ENCODE peak calls at places on chromosomes 3 and 15, in nine cellular contexts. One of them, this sample, is unnamed.

GRCh38 chr3:107201146-107201545 is 176.1 kb upstream of the CCDC54 start:
- DNase-seq in memory B cell: no peak
- DNase-seq in NCI-H2081: no peak
- DNase-seq in AG09309: no peak
- DNase-seq in H9: no peak
- DNase-seq in DMS79 treated with DMSO at 0.1 percent for 48 hours: no peak
- DNase-seq in NCI-H1930: no peak
- DNase-seq in GM23248: no peak
- DNase-seq in small intestine: no peak
- DNase-seq in this sample: no peak

GRCh38 chr15:92277776-92278175 is 115.9 kb upstream of the ST8SIA2 start:
- DNase-seq in NCI-H2081: peak
- DNase-seq in NCI-H1930: no peak
- DNase-seq in memory B cell: no peak
- DNase-seq in small intestine: peak
- DNase-seq in H9: peak
- DNase-seq in AG09309: peak
- DNase-seq in DMS79 treated with DMSO at 0.1 percent for 48 hours: no peak
- DNase-seq in GM23248: peak
- DNase-seq in this sample: no peak

GRCh38 chr3:43030162-43030935 is 51.2 kb downstream of the GASK1A start:
- DNase-seq in small intestine: no peak
- DNase-seq in NCI-H1930: no peak
- DNase-seq in DMS79 treated with DMSO at 0.1 percent for 48 hours: no peak
- DNase-seq in NCI-H2081: no peak
- DNase-seq in GM23248: no peak
- DNase-seq in H9: no peak
- DNase-seq in AG09309: no peak
- DNase-seq in memory B cell: no peak
- DNase-seq in this sample: no peak

GRCh38 chr3:134376385-134376765 is 2.1 kb upstream of the AMOTL2 start:
- DNase-seq in H9: peak
- DNase-seq in GM23248: no peak
- DNase-seq in AG09309: no peak
- DNase-seq in memory B cell: no peak
- DNase-seq in DMS79 treated with DMSO at 0.1 percent for 48 hours: no peak
- DNase-seq in NCI-H1930: no peak
- DNase-seq in small intestine: no peak
- DNase-seq in NCI-H2081: no peak
- DNase-seq in this sample: no peak

GRCh38 chr15:34889486-34889885 is 80.1 kb downstream of the AQR start:
- DNase-seq in NCI-H2081: no peak
- DNase-seq in GM23248: peak
- DNase-seq in AG09309: no peak
- DNase-seq in memory B cell: no peak
- DNase-seq in DMS79 treated with DMSO at 0.1 percent for 48 hours: no peak
- DNase-seq in small intestine: no peak
- DNase-seq in H9: no peak
- DNase-seq in NCI-H1930: no peak
- DNase-seq in this sample: no peak

GRCh38 chr15:85543741-85544155 is 163.3 kb downstream of the AKAP13 start:
- DNase-seq in AG09309: no peak
- DNase-seq in DMS79 treated with DMSO at 0.1 percent for 48 hours: peak
- DNase-seq in small intestine: peak
- DNase-seq in memory B cell: no peak
- DNase-seq in GM23248: no peak
- DNase-seq in NCI-H1930: no peak
- DNase-seq in H9: peak
- DNase-seq in NCI-H2081: peak
- DNase-seq in this sample: no peak

GRCh38 chr15:70853855-70854668 is at the start of gene LARP6:
- DNase-seq in AG09309: no peak
- DNase-seq in GM23248: peak
- DNase-seq in NCI-H1930: peak
- DNase-seq in memory B cell: peak
- DNase-seq in H9: peak
- DNase-seq in NCI-H2081: peak
- DNase-seq in small intestine: no peak
- DNase-seq in DMS79 treated with DMSO at 0.1 percent for 48 hours: no peak
- DNase-seq in this sample: peak

GRCh38 chr15:98865397-98866339 is 141.9 kb downstream of the PGPEP1L start:
- DNase-seq in memory B cell: peak
- DNase-seq in small intestine: peak
- DNase-seq in AG09309: no peak
- DNase-seq in GM23248: no peak
- DNase-seq in NCI-H1930: peak
- DNase-seq in NCI-H2081: peak
- DNase-seq in H9: peak
- DNase-seq in DMS79 treated with DMSO at 0.1 percent for 48 hours: peak
- DNase-seq in this sample: peak

GRCh38 chr15:68900032-68900431 is 30.3 kb upstream of the SPESP1 start:
- DNase-seq in DMS79 treated with DMSO at 0.1 percent for 48 hours: no peak
- DNase-seq in NCI-H1930: no peak
- DNase-seq in memory B cell: no peak
- DNase-seq in GM23248: no peak
- DNase-seq in small intestine: peak
- DNase-seq in NCI-H2081: no peak
- DNase-seq in AG09309: no peak
- DNase-seq in H9: no peak
- DNase-seq in this sample: no peak

GRCh38 chr3:30282052-30282708 is 324.2 kb upstream of the TGFBR2 start:
- DNase-seq in AG09309: peak
- DNase-seq in DMS79 treated with DMSO at 0.1 percent for 48 hours: no peak
- DNase-seq in GM23248: peak
- DNase-seq in H9: peak
- DNase-seq in NCI-H1930: no peak
- DNase-seq in small intestine: no peak
- DNase-seq in memory B cell: no peak
- DNase-seq in NCI-H2081: no peak
- DNase-seq in this sample: no peak

GRCh38 chr3:154310840-154311239 is 13.4 kb downstream of the DHX36 start:
- DNase-seq in small intestine: no peak
- DNase-seq in DMS79 treated with DMSO at 0.1 percent for 48 hours: no peak
- DNase-seq in memory B cell: no peak
- DNase-seq in GM23248: peak
- DNase-seq in AG09309: no peak
- DNase-seq in H9: no peak
- DNase-seq in NCI-H1930: no peak
- DNase-seq in NCI-H2081: no peak
- DNase-seq in this sample: no peak

GRCh38 chr15:58951388-58952060 is 18.0 kb upstream of the SLTM start:
- DNase-seq in H9: no peak
- DNase-seq in memory B cell: no peak
- DNase-seq in small intestine: peak
- DNase-seq in GM23248: peak
- DNase-seq in AG09309: peak
- DNase-seq in NCI-H2081: peak
- DNase-seq in DMS79 treated with DMSO at 0.1 percent for 48 hours: no peak
- DNase-seq in NCI-H1930: no peak
- DNase-seq in this sample: no peak

GRCh38 chr15:59268199-59268979 is 61.7 kb downstream of the LDHAL6B start:
- DNase-seq in small intestine: no peak
- DNase-seq in NCI-H2081: no peak
- DNase-seq in H9: no peak
- DNase-seq in memory B cell: no peak
- DNase-seq in DMS79 treated with DMSO at 0.1 percent for 48 hours: no peak
- DNase-seq in AG09309: no peak
- DNase-seq in NCI-H1930: no peak
- DNase-seq in GM23248: peak
- DNase-seq in this sample: no peak

GRCh38 chr15:90306560-90306959 is 41.1 kb downstream of the NGRN start:
- DNase-seq in GM23248: no peak
- DNase-seq in small intestine: no peak
- DNase-seq in DMS79 treated with DMSO at 0.1 percent for 48 hours: no peak
- DNase-seq in NCI-H2081: no peak
- DNase-seq in H9: no peak
- DNase-seq in NCI-H1930: no peak
- DNase-seq in AG09309: no peak
- DNase-seq in memory B cell: no peak
- DNase-seq in this sample: peak

GRCh38 chr15:101434032-101434920 is 55.2 kb downstream of the PCSK6 start:
- DNase-seq in NCI-H1930: no peak
- DNase-seq in small intestine: no peak
- DNase-seq in H9: no peak
- DNase-seq in NCI-H2081: no peak
- DNase-seq in AG09309: no peak
- DNase-seq in DMS79 treated with DMSO at 0.1 percent for 48 hours: no peak
- DNase-seq in memory B cell: no peak
- DNase-seq in GM23248: no peak
- DNase-seq in this sample: no peak

GRCh38 chr3:69129531-69129930 is 7.1 kb upstream of the LMOD3 start:
- DNase-seq in memory B cell: no peak
- DNase-seq in H9: no peak
- DNase-seq in DMS79 treated with DMSO at 0.1 percent for 48 hours: no peak
- DNase-seq in NCI-H1930: no peak
- DNase-seq in GM23248: peak
- DNase-seq in small intestine: no peak
- DNase-seq in AG09309: peak
- DNase-seq in NCI-H2081: no peak
- DNase-seq in this sample: no peak

GRCh38 chr15:47194718-47195117 is 522.6 kb upstream of the SEMA6D start:
- DNase-seq in DMS79 treated with DMSO at 0.1 percent for 48 hours: no peak
- DNase-seq in NCI-H1930: no peak
- DNase-seq in memory B cell: no peak
- DNase-seq in H9: no peak
- DNase-seq in AG09309: no peak
- DNase-seq in GM23248: peak
- DNase-seq in NCI-H2081: peak
- DNase-seq in small intestine: peak
- DNase-seq in this sample: no peak

GRCh38 chr3:173467501-173467900 is 70.0 kb downstream of the NLGN1 start:
- DNase-seq in AG09309: no peak
- DNase-seq in H9: no peak
- DNase-seq in GM23248: peak
- DNase-seq in memory B cell: no peak
- DNase-seq in NCI-H2081: no peak
- DNase-seq in DMS79 treated with DMSO at 0.1 percent for 48 hours: no peak
- DNase-seq in NCI-H1930: no peak
- DNase-seq in small intestine: no peak
- DNase-seq in this sample: no peak

GRCh38 chr15:31459011-31459748 is 132.5 kb downstream of the KLF13 start:
- DNase-seq in DMS79 treated with DMSO at 0.1 percent for 48 hours: no peak
- DNase-seq in H9: no peak
- DNase-seq in small intestine: no peak
- DNase-seq in AG09309: no peak
- DNase-seq in NCI-H1930: no peak
- DNase-seq in GM23248: peak
- DNase-seq in NCI-H2081: no peak
- DNase-seq in memory B cell: peak
- DNase-seq in this sample: no peak

GRCh38 chr15:28873585-28874139 is 12.1 kb upstream of the APBA2 start:
- DNase-seq in NCI-H2081: no peak
- DNase-seq in AG09309: no peak
- DNase-seq in GM23248: no peak
- DNase-seq in memory B cell: no peak
- DNase-seq in DMS79 treated with DMSO at 0.1 percent for 48 hours: no peak
- DNase-seq in NCI-H1930: no peak
- DNase-seq in small intestine: no peak
- DNase-seq in H9: no peak
- DNase-seq in this sample: no peak

GRCh38 chr15:29672446-29672845 is 149.8 kb downstream of the TJP1 start:
- DNase-seq in H9: no peak
- DNase-seq in AG09309: no peak
- DNase-seq in memory B cell: no peak
- DNase-seq in GM23248: no peak
- DNase-seq in NCI-H2081: no peak
- DNase-seq in NCI-H1930: no peak
- DNase-seq in DMS79 treated with DMSO at 0.1 percent for 48 hours: no peak
- DNase-seq in small intestine: no peak
- DNase-seq in this sample: no peak

GRCh38 chr3:194930439-194931204 is 244.9 kb downstream of the FAM43A start:
- DNase-seq in memory B cell: no peak
- DNase-seq in small intestine: no peak
- DNase-seq in NCI-H2081: no peak
- DNase-seq in DMS79 treated with DMSO at 0.1 percent for 48 hours: no peak
- DNase-seq in GM23248: peak
- DNase-seq in H9: no peak
- DNase-seq in NCI-H1930: no peak
- DNase-seq in AG09309: peak
- DNase-seq in this sample: no peak

GRCh38 chr3:114442251-114442650 is 148.4 kb downstream of the TIGIT start:
- DNase-seq in NCI-H1930: no peak
- DNase-seq in DMS79 treated with DMSO at 0.1 percent for 48 hours: no peak
- DNase-seq in GM23248: peak
- DNase-seq in AG09309: no peak
- DNase-seq in small intestine: no peak
- DNase-seq in H9: no peak
- DNase-seq in NCI-H2081: no peak
- DNase-seq in memory B cell: no peak
- DNase-seq in this sample: no peak

GRCh38 chr3:8319935-8320634 is 181.5 kb upstream of the LMCD1 start:
- DNase-seq in GM23248: peak
- DNase-seq in AG09309: peak
- DNase-seq in DMS79 treated with DMSO at 0.1 percent for 48 hours: no peak
- DNase-seq in memory B cell: no peak
- DNase-seq in NCI-H2081: no peak
- DNase-seq in small intestine: no peak
- DNase-seq in H9: no peak
- DNase-seq in NCI-H1930: no peak
- DNase-seq in this sample: no peak

GRCh38 chr3:186254676-186255665 is 107.1 kb downstream of the DGKG start:
- DNase-seq in NCI-H2081: no peak
- DNase-seq in small intestine: no peak
- DNase-seq in AG09309: no peak
- DNase-seq in GM23248: no peak
- DNase-seq in H9: no peak
- DNase-seq in NCI-H1930: no peak
- DNase-seq in DMS79 treated with DMSO at 0.1 percent for 48 hours: no peak
- DNase-seq in memory B cell: peak
- DNase-seq in this sample: peak

GRCh38 chr3:41430886-41431285 is 231.6 kb downstream of the CTNNB1 start:
- DNase-seq in H9: no peak
- DNase-seq in NCI-H1930: no peak
- DNase-seq in GM23248: no peak
- DNase-seq in AG09309: no peak
- DNase-seq in small intestine: no peak
- DNase-seq in DMS79 treated with DMSO at 0.1 percent for 48 hours: no peak
- DNase-seq in memory B cell: no peak
- DNase-seq in NCI-H2081: no peak
- DNase-seq in this sample: no peak

This sample was measured in GM12891.